ENCODE peak calls at places on chromosomes 12 and 14, in four cellular contexts. One of them, this sample, is unnamed.
A peak's percentile ranks its signal among the peaks of the same experiment; 100 is the strongest.

GRCh38 chr12:76303989-76304460 is 44.2 kb downstream of the BBS10 start:
- DNase-seq in NCI-H345: no peak
- DNase-seq in osteocyte: no peak
- DNase-seq in WTC11: no peak
- DNase-seq in this sample: no peak

GRCh38 chr12:57063991-57064725 is 14.2 kb upstream of the MYO1A start:
- DNase-seq in NCI-H345: no peak
- DNase-seq in osteocyte: no peak
- DNase-seq in WTC11: no peak
- DNase-seq in this sample: no peak

GRCh38 chr12:50400638-50401382 is at the start of gene LARP4:
- DNase-seq in NCI-H345: peak; percentile 82
- DNase-seq in osteocyte: peak; percentile 97
- DNase-seq in WTC11: peak; percentile 94
- DNase-seq in this sample: peak; percentile 89

GRCh38 chr14:50830932-50831703 is at the start of gene NIN:
- DNase-seq in NCI-H345: peak; percentile 86
- DNase-seq in osteocyte: peak; percentile 91
- DNase-seq in WTC11: peak; percentile 66
- DNase-seq in this sample: peak; percentile 84

GRCh38 chr14:52926994-52927393 is 23.9 kb downstream of the FERMT2 start:
- DNase-seq in NCI-H345: peak; percentile 32
- DNase-seq in osteocyte: no peak
- DNase-seq in WTC11: no peak
- DNase-seq in this sample: no peak

GRCh38 chr12:8564656-8565055 is 24.0 kb upstream of the CLEC4E start:
- DNase-seq in NCI-H345: no peak
- DNase-seq in osteocyte: no peak
- DNase-seq in WTC11: peak; percentile 48
- DNase-seq in this sample: no peak

GRCh38 chr14:64692597-64693350 is 11.4 kb upstream of the PLEKHG3 start:
- DNase-seq in NCI-H345: no peak
- DNase-seq in osteocyte: no peak
- DNase-seq in WTC11: no peak
- DNase-seq in this sample: no peak

GRCh38 chr12:98594050-98594853 is 766 bp downstream of the SLC25A3 start:
- DNase-seq in NCI-H345: no peak
- DNase-seq in osteocyte: no peak
- DNase-seq in WTC11: no peak
- DNase-seq in this sample: peak; percentile 30

GRCh38 chr14:55477680-55478079 is 37.3 kb upstream of the TBPL2 start:
- DNase-seq in NCI-H345: no peak
- DNase-seq in osteocyte: no peak
- DNase-seq in WTC11: no peak
- DNase-seq in this sample: no peak

GRCh38 chr14:104600141-104600643 is 4.4 kb downstream of the TMEM179 start:
- DNase-seq in NCI-H345: no peak
- DNase-seq in osteocyte: no peak
- DNase-seq in WTC11: no peak
- DNase-seq in this sample: no peak

GRCh38 chr12:124834822-124835221 is 28.8 kb downstream of the SCARB1 start:
- DNase-seq in NCI-H345: no peak
- DNase-seq in osteocyte: no peak
- DNase-seq in WTC11: no peak
- DNase-seq in this sample: no peak

GRCh38 chr12:124917841-124918621 is 3.6 kb upstream of the UBC start:
- DNase-seq in NCI-H345: no peak
- DNase-seq in osteocyte: no peak
- DNase-seq in WTC11: no peak
- DNase-seq in this sample: no peak

GRCh38 chr12:870378-870777 is 79.1 kb downstream of the RAD52 start:
- DNase-seq in NCI-H345: no peak
- DNase-seq in osteocyte: no peak
- DNase-seq in WTC11: no peak
- DNase-seq in this sample: no peak

GRCh38 chr14:104576607-104577332 is 2.8 kb upstream of the C14orf180 start:
- DNase-seq in NCI-H345: no peak
- DNase-seq in osteocyte: no peak
- DNase-seq in WTC11: no peak
- DNase-seq in this sample: no peak

GRCh38 chr12:15796493-15797141 is 7.4 kb upstream of the EPS8 start:
- DNase-seq in NCI-H345: no peak
- DNase-seq in osteocyte: no peak
- DNase-seq in WTC11: no peak
- DNase-seq in this sample: no peak

GRCh38 chr14:90061849-90062794 is at the start of gene KCNK13:
- DNase-seq in NCI-H345: peak; percentile 89
- DNase-seq in osteocyte: no peak
- DNase-seq in WTC11: peak; percentile 51
- DNase-seq in this sample: peak; percentile 50

GRCh38 chr12:130644124-130644523 is 72.0 kb downstream of the RIMBP2 start:
- DNase-seq in NCI-H345: no peak
- DNase-seq in osteocyte: no peak
- DNase-seq in WTC11: no peak
- DNase-seq in this sample: no peak

GRCh38 chr12:4274960-4275868 is 1.7 kb downstream of the CCND2 start:
- DNase-seq in NCI-H345: no peak
- DNase-seq in osteocyte: peak; percentile 75
- DNase-seq in WTC11: no peak
- DNase-seq in this sample: no peak

GRCh38 chr14:51652168-51653095 is 722 bp downstream of the FRMD6 start:
- DNase-seq in NCI-H345: peak; percentile 70
- DNase-seq in osteocyte: peak; percentile 86
- DNase-seq in WTC11: peak; percentile 61
- DNase-seq in this sample: no peak

GRCh38 chr14:101131451-101131916 is 228.0 kb upstream of the RTL1 start:
- DNase-seq in NCI-H345: no peak
- DNase-seq in osteocyte: no peak
- DNase-seq in WTC11: no peak
- DNase-seq in this sample: no peak

GRCh38 chr12:39713552-39713951 is 93.9 kb upstream of the ABCD2 start:
- DNase-seq in NCI-H345: no peak
- DNase-seq in osteocyte: no peak
- DNase-seq in WTC11: no peak
- DNase-seq in this sample: no peak

GRCh38 chr14:24325131-24325530 is 9.7 kb downstream of the ADCY4 start:
- DNase-seq in NCI-H345: no peak
- DNase-seq in osteocyte: no peak
- DNase-seq in WTC11: no peak
- DNase-seq in this sample: no peak

GRCh38 chr12:98745578-98746391 is 100.7 kb downstream of the APAF1 start:
- DNase-seq in NCI-H345: no peak
- DNase-seq in osteocyte: peak; percentile 78
- DNase-seq in WTC11: peak; percentile 42
- DNase-seq in this sample: peak; percentile 33

GRCh38 chr12:76317976-76318375 is 30.2 kb downstream of the BBS10 start:
- DNase-seq in NCI-H345: no peak
- DNase-seq in osteocyte: no peak
- DNase-seq in WTC11: no peak
- DNase-seq in this sample: no peak

GRCh38 chr14:93231129-93231979 is 24.3 kb downstream of the UBR7 start:
- DNase-seq in NCI-H345: peak; percentile 78
- DNase-seq in osteocyte: no peak
- DNase-seq in WTC11: no peak
- DNase-seq in this sample: no peak

GRCh38 chr12:55728932-55729591 is at the start of gene CD63:
- DNase-seq in NCI-H345: peak; percentile 78
- DNase-seq in osteocyte: peak; percentile 95
- DNase-seq in WTC11: peak; percentile 75
- DNase-seq in this sample: peak; percentile 85

GRCh38 chr14:80608563-80608962 is 333.0 kb downstream of the CEP128 start:
- DNase-seq in NCI-H345: no peak
- DNase-seq in osteocyte: no peak
- DNase-seq in WTC11: no peak
- DNase-seq in this sample: no peak

GRCh38 chr14:69133206-69134125 is 19.5 kb downstream of the DCAF5 start:
- DNase-seq in NCI-H345: no peak
- DNase-seq in osteocyte: no peak
- DNase-seq in WTC11: no peak
- DNase-seq in this sample: no peak

GRCh38 chr14:50045039-50045711 is 71.2 kb downstream of the VCPKMT start:
- DNase-seq in NCI-H345: no peak
- DNase-seq in osteocyte: no peak
- DNase-seq in WTC11: no peak
- DNase-seq in this sample: no peak

GRCh38 chr12:45419317-45419716 is 203.4 kb downstream of the ANO6 start:
- DNase-seq in NCI-H345: no peak
- DNase-seq in osteocyte: no peak
- DNase-seq in WTC11: no peak
- DNase-seq in this sample: no peak

GRCh38 chr14:92473947-92474535 is 39.5 kb upstream of the RIN3 start:
- DNase-seq in NCI-H345: no peak
- DNase-seq in osteocyte: peak; percentile 60
- DNase-seq in WTC11: no peak
- DNase-seq in this sample: no peak

GRCh38 chr14:67636361-67636919 is 16.7 kb downstream of the ARG2 start:
- DNase-seq in NCI-H345: peak; percentile 18
- DNase-seq in osteocyte: no peak
- DNase-seq in WTC11: no peak
- DNase-seq in this sample: no peak

This sample was measured in nephron progenitor cell.